ENCODE peak calls at places on chromosome 15, in six cellular contexts. Z is IMR-90, B is neuronal stem cell, L is mesenchymal stem cell, S is H1, O is trophoblast cell. U is an unnamed sample.

GRCh38 chr15:85404156-85404921 is 23.9 kb downstream of the AKAP13 start:
- DNase-seq in O (no peak), L (no peak), B (no peak), Z (no peak), S (no peak), U (peak)

GRCh38 chr15:39828374-39828931 is 45.8 kb upstream of the FSIP1 start:
- DNase-seq in O (no peak), Z (peak), S (no peak), L (peak), B (no peak), U (peak)

GRCh38 chr15:99651023-99651807 is 82.0 kb downstream of the LYSMD4 start:
- DNase-seq in B (no peak), S (no peak), L (peak), Z (peak), O (peak), U (no peak)

GRCh38 chr15:25171856-25172687 is 217.3 kb downstream of the SNRPN start:
- DNase-seq in O (no peak), Z (no peak), B (no peak), S (no peak), L (no peak), U (no peak)

GRCh38 chr15:62472616-62473299 is 307.7 kb upstream of the C2CD4B start:
- DNase-seq in Z (no peak), O (peak), B (no peak), S (no peak), L (peak), U (peak)

GRCh38 chr15:31353931-31354330 is 27.3 kb downstream of the KLF13 start:
- DNase-seq in Z (no peak), B (no peak), L (peak), S (no peak), O (no peak), U (no peak)

GRCh38 chr15:73750441-73750840 is 2.7 kb downstream of the INSYN1 start:
- DNase-seq in L (no peak), Z (no peak), B (no peak), O (no peak), S (no peak), U (no peak)

GRCh38 chr15:81653259-81653658 is 279.2 kb upstream of the TMC3 start:
- DNase-seq in B (no peak), S (no peak), L (no peak), O (no peak), Z (no peak), U (no peak)

GRCh38 chr15:90892498-90893174 is 8.3 kb downstream of the FES start:
- DNase-seq in B (no peak), S (no peak), Z (no peak), L (no peak), O (no peak), U (no peak)

GRCh38 chr15:60523056-60523455 is 44.1 kb upstream of the ICE2 start:
- DNase-seq in Z (peak), O (no peak), B (no peak), S (no peak), L (no peak), U (no peak)

GRCh38 chr15:43487271-43487895 is 5.6 kb downstream of the TP53BP1 start:
- DNase-seq in O (no peak), L (no peak), B (no peak), S (no peak), Z (peak), U (no peak)

GRCh38 chr15:60255390-60255789 is 142.4 kb downstream of the ANXA2 start:
- DNase-seq in L (peak), Z (no peak), O (peak), B (no peak), S (no peak), U (no peak)

GRCh38 chr15:80969316-80969715 is 20.3 kb downstream of the MESD start:
- DNase-seq in Z (no peak), S (peak), O (no peak), B (no peak), L (no peak), U (no peak)

GRCh38 chr15:49079340-49080039 is 33.2 kb upstream of the SECISBP2L start:
- DNase-seq in O (no peak), S (peak), L (no peak), Z (no peak), B (no peak), U (peak)

GRCh38 chr15:94234300-94234699 is 2.9 kb downstream of the MCTP2 start:
- DNase-seq in S (no peak), B (no peak), O (no peak), Z (no peak), L (peak), U (peak)

GRCh38 chr15:35533130-35534110 is 12.5 kb downstream of the DPH6 start:
- DNase-seq in L (peak), S (no peak), O (no peak), Z (peak), B (no peak), U (no peak)

GRCh38 chr15:20345401-20345958 is 196.1 kb downstream of the GOLGA6L6 start:
- DNase-seq in O (no peak), Z (no peak), B (no peak), L (no peak), S (no peak), U (no peak)

GRCh38 chr15:63476229-63476632 is 28.2 kb upstream of the USP3 start:
- DNase-seq in Z (peak), B (no peak), S (no peak), L (peak), O (peak), U (peak)

GRCh38 chr15:81256916-81257315 is 60.2 kb downstream of the IL16 start:
- DNase-seq in L (peak), Z (peak), S (no peak), B (no peak), O (peak), U (peak)

GRCh38 chr15:45402955-45403892 is 24.9 kb upstream of the GATM start:
- DNase-seq in O (peak), B (peak), L (peak), S (peak), Z (peak), U (peak)

GRCh38 chr15:100919481-100920405 is 586 bp downstream of the LRRK1 start:
- DNase-seq in Z (peak), S (peak), O (peak), L (peak), B (no peak), U (no peak)

GRCh38 chr15:93152264-93152884 is 63.4 kb upstream of the RGMA start:
- DNase-seq in S (no peak), L (no peak), Z (no peak), B (no peak), O (no peak), U (no peak)

GRCh38 chr15:67409175-67409574 is 111.8 kb upstream of the C15orf61 start:
- DNase-seq in B (no peak), Z (no peak), O (no peak), L (no peak), S (no peak), U (no peak)

GRCh38 chr15:92001307-92001706 is 147.8 kb downstream of the SLCO3A1 start:
- DNase-seq in O (no peak), S (no peak), L (no peak), Z (no peak), B (no peak), U (peak)

DNA sequence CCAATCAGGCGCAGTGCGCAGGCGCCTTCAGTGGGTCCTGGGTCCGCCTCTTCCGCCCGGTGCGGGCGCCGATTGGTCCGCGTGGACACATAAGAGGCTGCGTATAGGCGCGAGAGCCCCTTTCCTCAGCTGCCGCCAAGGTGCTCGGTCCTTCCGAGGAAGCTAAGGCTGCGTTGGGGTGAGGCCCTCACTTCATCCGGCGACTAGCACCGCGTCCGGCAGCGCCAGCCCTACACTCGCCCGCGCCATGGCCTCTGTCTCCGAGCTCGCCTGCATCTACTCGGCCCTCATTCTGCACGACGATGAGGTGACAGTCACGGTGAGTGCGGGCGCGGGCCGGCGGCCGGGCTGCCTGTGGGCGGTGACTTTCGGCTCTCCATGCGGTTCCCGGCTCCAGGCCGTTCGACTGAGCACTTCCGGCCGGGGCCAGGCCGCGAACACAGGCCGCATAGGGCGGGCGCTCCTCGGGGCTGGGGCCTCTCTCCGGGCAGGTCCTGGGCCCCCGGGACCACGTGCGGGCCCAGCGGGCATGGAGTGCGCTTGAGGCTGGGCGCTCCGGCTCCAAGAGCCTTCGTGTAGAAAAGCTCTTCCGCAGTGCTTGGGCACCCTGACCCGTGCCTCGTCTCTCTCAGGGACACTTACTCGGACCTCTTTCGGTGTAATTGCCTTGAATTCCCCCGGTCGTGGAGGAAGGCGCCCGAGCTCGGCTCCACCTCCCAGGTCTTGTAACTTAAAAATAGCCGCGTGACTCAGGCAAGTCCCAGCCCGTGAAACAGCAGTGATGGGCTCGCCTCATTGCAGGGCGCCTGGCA is at the start of gene RPLP1:
- DNase-seq in L (peak), B (peak), S (peak), O (peak), Z (peak), U (peak)
- H3K23ac ChIP-seq in L (no peak), B (peak), S (no peak), O (no peak), Z (peak), U (peak)

DNA sequence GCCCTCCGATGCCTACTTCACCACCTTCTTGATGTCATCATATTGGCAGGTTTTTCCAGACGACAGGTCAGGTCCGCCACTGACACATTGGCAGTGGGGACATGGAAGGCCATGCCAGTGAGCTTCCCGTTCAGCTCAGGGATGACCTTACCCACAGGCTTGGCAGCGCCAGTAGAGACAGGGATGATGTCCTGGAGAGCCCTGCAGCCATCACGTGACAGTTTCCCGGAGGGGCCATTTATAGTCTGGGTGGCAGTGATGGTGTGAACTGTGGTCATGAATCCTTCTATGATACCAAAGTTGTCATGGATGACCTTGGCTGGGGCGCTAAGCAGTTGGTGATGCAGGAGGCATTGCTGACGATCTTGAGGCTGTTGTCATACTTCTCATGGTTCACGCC is 68.5 kb downstream of the ZNF609 start:
- DNase-seq in L (no peak), O (no peak), B (no peak), Z (no peak), S (no peak), U (no peak)
- H2BK120ac ChIP-seq in L (no peak), O (no peak), B (no peak), Z (no peak), S (no peak), U (no peak)

GRCh38 chr15:69854521-69855171 is 243.1 kb downstream of the TLE3 start:
- DNase-seq in B (no peak), Z (peak), O (peak), L (peak), S (no peak), U (peak)
- H3K4me3 ChIP-seq in B (no peak), Z (no peak), O (no peak), L (no peak), S (no peak), U (no peak)

GRCh38 chr15:75639191-75639708 is 774 bp downstream of the IMP3 start:
- DNase-seq in L (peak), S (no peak), Z (no peak), O (peak), B (no peak), U (peak)
- H3K23ac ChIP-seq in L (no peak), S (no peak), Z (peak), O (no peak), B (peak), U (peak)

DNA sequence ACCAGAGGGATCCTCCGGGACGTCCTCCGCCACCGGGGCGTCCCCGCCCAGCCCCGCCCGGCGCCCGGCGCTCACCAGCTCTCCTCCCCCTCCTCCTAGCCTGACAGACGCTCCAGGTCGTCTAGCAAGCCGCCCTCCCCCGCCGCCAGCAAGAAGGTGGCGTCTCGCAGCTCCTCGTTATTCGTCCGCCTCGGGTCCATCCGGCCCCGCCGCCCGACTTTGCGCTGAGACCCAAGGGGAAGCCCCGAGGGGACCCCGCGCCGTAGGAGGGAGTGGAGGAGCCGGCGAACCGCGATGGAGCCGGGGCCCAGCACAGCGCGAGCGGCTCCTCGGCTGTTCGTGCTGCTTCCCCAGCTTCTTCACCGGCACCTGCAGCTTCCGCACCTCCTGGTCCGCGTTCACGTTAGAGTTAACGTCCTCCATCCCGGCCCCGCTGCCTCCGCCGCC is 26.3 kb upstream of the MTHFS start:
- DNase-seq in Z (peak), S (peak), L (peak), O (peak), B (peak), U (peak)
- H2BK120ac ChIP-seq in Z (peak), S (no peak), L (peak), O (peak), B (peak), U (no peak)

GRCh38 chr15:37636736-37637135 is 297.7 kb upstream of the TMCO5A start:
- DNase-seq in Z (no peak), O (no peak), S (no peak), B (no peak), L (no peak), U (no peak)

DNA sequence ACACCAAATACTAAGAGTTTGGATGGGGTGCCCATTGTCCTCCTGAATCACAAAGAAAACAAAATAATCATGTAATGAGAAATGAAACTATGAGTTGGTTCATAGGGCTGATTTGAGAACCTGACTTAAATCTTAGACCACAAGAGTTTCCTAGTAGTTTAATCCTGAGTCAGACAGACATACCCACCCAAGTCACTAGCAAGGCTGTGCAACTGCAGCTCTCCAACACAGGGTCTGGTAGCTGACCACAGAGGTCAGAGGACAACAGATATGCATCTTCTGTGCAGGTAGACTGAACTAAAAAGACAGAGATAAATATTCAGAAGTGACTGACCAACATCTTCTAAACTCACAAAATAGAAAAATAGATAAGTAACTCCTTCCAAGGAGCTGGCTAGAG is 296.3 kb upstream of the TMCO5A start:
- DNase-seq in Z (no peak), S (no peak), B (no peak), O (no peak), L (no peak), U (no peak)
- H3K4me3 ChIP-seq in Z (no peak), S (no peak), B (no peak), O (no peak), L (no peak), U (no peak)

GRCh38 chr15:42171795-42172194 is 15.4 kb upstream of the PLA2G4F start:
- DNase-seq in O (no peak), Z (no peak), B (no peak), S (no peak), L (no peak), U (no peak)

GRCh38 chr15:42171122-42171521 is 14.7 kb upstream of the PLA2G4F start:
- DNase-seq in O (no peak), Z (no peak), L (no peak), S (no peak), B (no peak), U (no peak)

GRCh38 chr15:42172475-42172874 is 16.0 kb upstream of the PLA2G4F start:
- DNase-seq in O (no peak), Z (no peak), L (no peak), S (no peak), B (no peak), U (no peak)

GRCh38 chr15:42178056-42178455 is 21.6 kb upstream of the PLA2G4F start:
- DNase-seq in O (no peak), S (no peak), B (no peak), L (no peak), Z (no peak), U (peak)

GRCh38 chr15:42175671-42176070 is 19.2 kb upstream of the PLA2G4F start:
- DNase-seq in O (no peak), B (no peak), Z (no peak), L (no peak), S (no peak), U (peak)
- H3K23ac ChIP-seq in O (no peak), B (no peak), Z (no peak), L (no peak), S (no peak), U (no peak)

U was measured in mesendoderm.